ENCODE peak calls at places on chromosomes 11 and 22, in six cellular contexts. B is tibial artery; X is activated CD8-positive, alpha-beta T cell treated with anti-CD3 and anti-CD28 coated beads for 36 hours; O is PC-3; T is GM13976; M is esophagus squamous epithelium. J is an unnamed sample.

GRCh38 chr11:69658606-69659450 is 16.3 kb downstream of the LTO1 start:
- DNase-seq in B (no peak), X (no peak), O (no peak), T (no peak), M (no peak), J (no peak)

GRCh38 chr22:44070029-44070428 is 45.9 kb downstream of the PARVB start:
- DNase-seq in B (no peak), X (no peak), O (no peak), T (no peak), M (no peak), J (no peak)

GRCh38 chr11:97140885-97141494 is 751.2 kb downstream of the JRKL start:
- DNase-seq in B (no peak), X (no peak), O (peak), T (no peak), M (no peak), J (peak)

GRCh38 chr11:75159081-75159953 is 8.4 kb downstream of the SLCO2B1 start:
- DNase-seq in B (no peak), X (no peak), O (no peak), T (no peak), M (no peak), J (no peak)

GRCh38 chr11:94768602-94769511 is 701 bp downstream of the AMOTL1 start:
- DNase-seq in B (peak), X (peak), O (peak), T (peak), M (no peak), J (peak)

GRCh38 chr11:46347637-46348311 is 511 bp downstream of the DGKZ start:
- DNase-seq in B (no peak), X (peak), O (no peak), T (no peak), M (no peak), J (no peak)

GRCh38 chr11:32204751-32205150 is 113.9 kb downstream of the RCN1 start:
- DNase-seq in B (no peak), X (no peak), O (no peak), T (no peak), M (no peak), J (no peak)

GRCh38 chr22:28063656-28064055 is 144.6 kb upstream of the PITPNB start:
- DNase-seq in B (no peak), X (no peak), O (no peak), T (no peak), M (no peak), J (no peak)

GRCh38 chr11:108511851-108512474 is 13.8 kb upstream of the POGLUT3 start:
- DNase-seq in B (no peak), X (no peak), O (peak), T (no peak), M (no peak), J (no peak)

GRCh38 chr11:46564459-46564858 is 29.4 kb downstream of the AMBRA1 start:
- DNase-seq in B (no peak), X (no peak), O (peak), T (no peak), M (no peak), J (no peak)

GRCh38 chr22:32515074-32515473 is 40.5 kb downstream of the FBXO7 start:
- DNase-seq in B (no peak), X (no peak), O (no peak), T (no peak), M (no peak), J (no peak)

GRCh38 chr11:44349328-44349727 is 39.4 kb upstream of the ALX4 start:
- DNase-seq in B (no peak), X (no peak), O (no peak), T (no peak), M (no peak), J (no peak)

GRCh38 chr11:126307706-126308105 is 3.8 kb downstream of the DCPS start:
- DNase-seq in B (no peak), X (peak), O (peak), T (no peak), M (no peak), J (no peak)

GRCh38 chr11:122898799-122899198 is 16.2 kb downstream of the JHY start:
- DNase-seq in B (no peak), X (no peak), O (no peak), T (no peak), M (no peak), J (no peak)

GRCh38 chr11:126007263-126007662 is 55.4 kb downstream of the CDON start:
- DNase-seq in B (peak), X (no peak), O (peak), T (no peak), M (no peak), J (no peak)

GRCh38 chr11:103210543-103210942 is 101.3 kb downstream of the DYNC2H1 start:
- DNase-seq in B (no peak), X (no peak), O (no peak), T (no peak), M (no peak), J (no peak)

GRCh38 chr22:49962751-49963646 is 2.4 kb downstream of the PIM3 start:
- DNase-seq in B (peak), X (no peak), O (no peak), T (no peak), M (no peak), J (no peak)

GRCh38 chr11:15967166-15967565 is 389.2 kb downstream of the SOX6 start:
- DNase-seq in B (no peak), X (no peak), O (peak), T (no peak), M (no peak), J (no peak)

GRCh38 chr22:39003165-39003638 is 10.9 kb upstream of the APOBEC3C start:
- DNase-seq in B (peak), X (peak), O (peak), T (peak), M (no peak), J (peak)

GRCh38 chr22:42862045-42862734 is 5.1 kb upstream of the ARFGAP3 start:
- DNase-seq in B (no peak), X (no peak), O (peak), T (no peak), M (no peak), J (no peak)

GRCh38 chr11:124946735-124947141 is 7.3 kb upstream of the CCDC15 start:
- DNase-seq in B (no peak), X (no peak), O (peak), T (no peak), M (no peak), J (no peak)

GRCh38 chr11:72642815-72643511 is 31.3 kb downstream of the PDE2A start:
- DNase-seq in B (peak), X (peak), O (peak), T (peak), M (no peak), J (peak)

GRCh38 chr22:22576244-22576988 is 17.4 kb upstream of the PRAME start:
- DNase-seq in B (no peak), X (peak), O (peak), T (peak), M (no peak), J (peak)

GRCh38 chr11:400241-400729 is 6.3 kb downstream of the PKP3 start:
- DNase-seq in B (no peak), X (no peak), O (no peak), T (no peak), M (no peak), J (no peak)

GRCh38 chr11:93528757-93529639 is 14.2 kb downstream of the SMCO4 start:
- DNase-seq in B (no peak), X (no peak), O (no peak), T (no peak), M (no peak), J (no peak)

GRCh38 chr11:126942146-126942545 is 58.4 kb downstream of the KIRREL3 start:
- DNase-seq in B (no peak), X (no peak), O (no peak), T (no peak), M (no peak), J (no peak)

GRCh38 chr22:43110444-43110926 is at the start of gene BIK:
- DNase-seq in B (peak), X (peak), O (peak), T (peak), M (no peak), J (peak)

GRCh38 chr11:107844041-107844440 is 14.5 kb downstream of the SLC35F2 start:
- DNase-seq in B (no peak), X (peak), O (peak), T (no peak), M (no peak), J (no peak)

GRCh38 chr22:26548303-26548702 is 36.0 kb upstream of the TFIP11 start:
- DNase-seq in B (no peak), X (no peak), O (no peak), T (no peak), M (no peak), J (no peak)

GRCh38 chr11:15145635-15146034 is 30.9 kb downstream of the INSC start:
- DNase-seq in B (no peak), X (no peak), O (peak), T (no peak), M (no peak), J (no peak)

GRCh38 chr11:70327717-70328116 is 57.2 kb downstream of the PPFIA1 start:
- DNase-seq in B (no peak), X (no peak), O (no peak), T (peak), M (no peak), J (peak)

GRCh38 chr11:19349340-19350025 is 108.7 kb upstream of the E2F8 start:
- DNase-seq in B (no peak), X (no peak), O (no peak), T (no peak), M (no peak), J (no peak)

GRCh38 chr11:24386551-24387404 is 110.1 kb upstream of the LUZP2 start:
- DNase-seq in B (no peak), X (no peak), O (peak), T (no peak), M (no peak), J (no peak)

GRCh38 chr11:9972917-9973504 is 309.1 kb downstream of the SWAP70 start:
- DNase-seq in B (no peak), X (peak), O (peak), T (peak), M (no peak), J (peak)

GRCh38 chr11:45879803-45880685 is 5.4 kb upstream of the MAPK8IP1 start:
- DNase-seq in B (no peak), X (no peak), O (peak), T (no peak), M (no peak), J (no peak)

GRCh38 chr22:25165785-25166184 is 33.9 kb upstream of the CRYBB3 start:
- DNase-seq in B (no peak), X (no peak), O (no peak), T (no peak), M (no peak), J (no peak)

GRCh38 chr22:25166266-25167056 is 33.2 kb upstream of the CRYBB3 start:
- DNase-seq in B (no peak), X (no peak), O (no peak), T (no peak), M (no peak), J (no peak)

GRCh38 chr22:25167082-25167481 is 32.6 kb upstream of the CRYBB3 start:
- DNase-seq in B (no peak), X (no peak), O (peak), T (no peak), M (no peak), J (no peak)

GRCh38 chr22:25169278-25170031 is 30.2 kb upstream of the CRYBB3 start:
- DNase-seq in B (no peak), X (no peak), O (peak), T (no peak), M (no peak), J (no peak)

GRCh38 chr22:25167834-25168601 is 31.6 kb upstream of the CRYBB3 start:
- DNase-seq in B (no peak), X (no peak), O (no peak), T (no peak), M (no peak), J (no peak)
- TF ChIP-seq CTCF in B (no peak), X (no peak), O (no peak), T (no peak), M (no peak), J (no peak)

GRCh38 chr22:19766506-19767426 is 6.2 kb downstream of the TBX1 start:
- DNase-seq in B (peak), X (peak), O (no peak), T (no peak), M (no peak), J (no peak)
- TF ChIP-seq CTCF in B (no peak), X (peak), O (no peak), T (no peak), M (no peak), J (no peak)

GRCh38 chr11:12377824-12378593 is 638 bp downstream of the PARVA start:
- DNase-seq in B (peak), X (no peak), O (peak), T (no peak), M (no peak), J (no peak)
- TF ChIP-seq CTCF in B (peak), X (no peak), O (no peak), T (no peak), M (no peak), J (no peak)

GRCh38 chr11:66559141-66559861 is 9.1 kb downstream of the CTSF start:
- DNase-seq in B (no peak), X (peak), O (no peak), T (no peak), M (no peak), J (no peak)
- TF ChIP-seq CTCF in B (no peak), X (no peak), O (no peak), T (no peak), M (no peak), J (no peak)

DNA sequence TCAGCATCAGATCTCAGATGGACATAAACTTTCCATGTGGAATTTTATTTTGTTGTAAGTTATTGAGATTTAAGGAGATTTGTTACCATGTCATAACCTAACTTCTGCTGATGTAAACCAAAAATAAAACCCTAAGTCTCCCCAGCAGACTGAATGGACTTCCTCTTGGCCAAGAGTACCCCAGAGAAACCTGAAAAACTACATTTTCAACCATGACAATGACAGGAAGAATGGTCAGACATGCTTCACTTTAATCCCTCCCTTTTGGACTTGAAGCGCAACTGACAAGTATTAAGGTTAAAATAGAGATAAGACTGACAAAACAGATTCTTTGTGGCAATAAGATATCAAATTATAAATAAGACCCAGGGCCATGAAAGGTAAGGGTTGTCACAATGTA is 579.7 kb upstream of the RAG2 start:
- DNase-seq in B (no peak), X (no peak), O (peak), T (no peak), M (no peak), J (no peak)
- TF ChIP-seq CTCF in B (no peak), X (no peak), O (no peak), T (no peak), M (no peak), J (no peak)

GRCh38 chr11:86571273-86571948 is 101.0 kb downstream of the ME3 start:
- DNase-seq in B (no peak), X (peak), O (peak), T (no peak), M (no peak), J (no peak)
- TF ChIP-seq CTCF in B (no peak), X (no peak), O (peak), T (no peak), M (no peak), J (no peak)

DNA sequence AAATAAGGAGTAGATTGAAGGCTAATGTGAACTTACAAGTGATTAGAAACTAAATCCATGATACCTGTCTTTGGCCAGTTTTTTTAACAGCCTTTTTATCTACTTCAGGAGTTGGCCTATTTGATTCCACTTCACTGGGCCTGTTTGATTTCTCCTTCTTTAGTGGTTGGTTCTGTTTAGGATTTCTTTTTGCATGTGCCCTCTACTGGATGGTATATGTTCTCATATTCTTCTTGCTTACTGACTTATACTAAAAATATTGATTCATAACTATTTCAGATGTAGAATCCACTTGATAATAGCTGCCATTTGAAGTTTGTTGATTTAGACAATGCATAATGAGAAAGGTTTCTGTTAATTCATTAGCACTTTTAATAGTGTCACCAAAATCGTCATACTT is 53.9 kb downstream of the USP47 start:
- DNase-seq in B (no peak), X (no peak), O (peak), T (no peak), M (no peak), J (no peak)
- TF ChIP-seq CTCF in B (peak), X (no peak), O (peak), T (no peak), M (no peak), J (no peak)